ENCODE peak calls at places on chromosome 6, in four cellular contexts. C is A549, H is GM12878, X is upper lobe of left lung. S is an unnamed sample.

GRCh38 chr6:164897523-164898094 is 411.8 kb downstream of the C6orf118 start:
- DNase-seq in C (no peak), X (no peak), H (no peak), S (no peak)

GRCh38 chr6:80197474-80197873 is 91.0 kb downstream of the BCKDHB start:
- DNase-seq in C (no peak), X (peak), H (no peak), S (no peak)

GRCh38 chr6:158649289-158650143 is at the start of gene SYTL3:
- DNase-seq in H (peak), C (no peak), X (peak), S (no peak)

GRCh38 chr6:137258170-137258569 is 39.0 kb upstream of the IFNGR1 start:
- DNase-seq in H (no peak), X (peak), C (no peak), S (no peak)

GRCh38 chr6:11637266-11637665 is 99.7 kb downstream of the TMEM170B start:
- DNase-seq in H (no peak), X (no peak), C (no peak), S (no peak)

GRCh38 chr6:128899651-128900050 is 16.7 kb downstream of the LAMA2 start:
- DNase-seq in C (no peak), X (no peak), H (no peak), S (no peak)

GRCh38 chr6:56938634-56939294 is 16.1 kb upstream of the BEND6 start:
- DNase-seq in C (peak), H (no peak), X (no peak), S (no peak)

GRCh38 chr6:160943997-160944396 is 47.6 kb upstream of the MAP3K4 start:
- DNase-seq in X (no peak), C (no peak), H (no peak), S (no peak)

GRCh38 chr6:66949191-66949661 is 1242.2 kb upstream of the EYS start:
- DNase-seq in H (no peak), C (no peak), X (no peak), S (no peak)

GRCh38 chr6:105798057-105798456 is 288.1 kb upstream of the PRDM1 start:
- DNase-seq in C (no peak), H (no peak), X (no peak), S (peak)

GRCh38 chr6:87617405-87617804 is 27.5 kb downstream of the ORC3 start:
- DNase-seq in C (no peak), X (no peak), H (no peak), S (no peak)

GRCh38 chr6:47743744-47744143 is 38.1 kb upstream of the OPN5 start:
- DNase-seq in C (no peak), H (no peak), X (no peak), S (no peak)

GRCh38 chr6:121925024-121925423 is 474.4 kb upstream of the HSF2 start:
- DNase-seq in X (no peak), C (no peak), H (no peak), S (no peak)

GRCh38 chr6:37714836-37715425 is 17.2 kb upstream of the MDGA1 start:
- DNase-seq in C (no peak), H (no peak), X (no peak), S (no peak)

GRCh38 chr6:44076366-44077200 is 50.7 kb downstream of the MRPL14 start:
- DNase-seq in X (no peak), C (no peak), H (no peak), S (peak)

GRCh38 chr6:4891171-4891570 is 112.7 kb downstream of the RPP40 start:
- DNase-seq in X (no peak), C (no peak), H (no peak), S (no peak)

GRCh38 chr6:97864366-97864765 is 581.4 kb upstream of the MMS22L start:
- DNase-seq in X (no peak), H (no peak), C (no peak), S (no peak)

GRCh38 chr6:143902827-143903226 is 38.6 kb downstream of the ZC2HC1B start:
- DNase-seq in C (no peak), H (no peak), X (no peak), S (no peak)

GRCh38 chr6:39243809-39244208 is 14.5 kb upstream of the KCNK5 start:
- DNase-seq in X (no peak), C (no peak), H (no peak), S (no peak)

GRCh38 chr6:22925920-22926587 is 356.7 kb downstream of the HDGFL1 start:
- DNase-seq in H (no peak), C (no peak), X (no peak), S (no peak)

GRCh38 chr6:19827247-19827646 is 9.9 kb upstream of the ID4 start:
- DNase-seq in X (no peak), H (no peak), C (no peak), S (no peak)

GRCh38 chr6:2104524-2104880 is 140.9 kb downstream of the GMDS start:
- DNase-seq in H (no peak), C (no peak), X (no peak), S (no peak)

GRCh38 chr6:33678932-33679478 is 32.5 kb downstream of the UQCC2 start:
- DNase-seq in X (no peak), C (no peak), H (no peak), S (no peak)

GRCh38 chr6:1461207-1461606 is 71.8 kb downstream of the FOXF2 start:
- DNase-seq in X (no peak), H (peak), C (no peak), S (no peak)

GRCh38 chr6:3267162-3267561 is 8.4 kb downstream of the PSMG4 start:
- DNase-seq in C (no peak), H (no peak), X (peak), S (no peak)

GRCh38 chr6:3270258-3270657 is 11.5 kb downstream of the PSMG4 start:
- DNase-seq in X (peak), H (no peak), C (no peak), S (no peak)

GRCh38 chr6:3271756-3272155 is 13.0 kb downstream of the PSMG4 start:
- DNase-seq in X (no peak), H (no peak), C (no peak), S (no peak)

GRCh38 chr6:3268680-3269079 is 9.9 kb downstream of the PSMG4 start:
- DNase-seq in X (no peak), H (no peak), C (no peak), S (no peak)

DNA sequence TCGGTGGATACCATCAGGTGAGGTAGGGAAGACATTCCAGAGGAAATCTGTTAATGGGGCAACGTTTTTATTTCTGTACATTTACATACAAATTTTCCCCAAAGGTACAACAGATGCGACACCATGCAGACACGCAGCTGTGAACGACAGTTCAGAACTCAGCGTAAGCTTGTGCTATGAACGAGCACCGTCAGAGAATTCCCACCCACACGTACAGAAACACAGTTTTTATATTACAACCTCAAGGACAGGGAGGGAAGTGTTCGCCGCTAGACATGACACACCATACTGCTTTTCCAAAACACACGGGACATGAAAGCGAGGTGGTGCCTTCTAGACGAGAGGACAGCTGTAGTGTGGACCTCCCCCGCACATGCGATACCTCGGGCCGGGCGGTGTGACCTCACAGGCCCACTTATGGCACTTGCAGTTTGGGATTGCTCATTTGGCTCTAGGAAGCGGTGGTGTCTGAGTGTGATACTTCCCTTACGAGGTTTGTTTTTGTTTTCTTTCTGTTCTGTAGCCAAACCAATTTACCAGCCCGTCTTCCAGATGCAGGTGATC is 10.7 kb downstream of the PSMG4 start:
- DNase-seq in C (no peak), X (no peak), H (no peak), S (peak)
- TF ChIP-seq EP300 in C (no peak), X (no peak), H (no peak), S (no peak)

DNA sequence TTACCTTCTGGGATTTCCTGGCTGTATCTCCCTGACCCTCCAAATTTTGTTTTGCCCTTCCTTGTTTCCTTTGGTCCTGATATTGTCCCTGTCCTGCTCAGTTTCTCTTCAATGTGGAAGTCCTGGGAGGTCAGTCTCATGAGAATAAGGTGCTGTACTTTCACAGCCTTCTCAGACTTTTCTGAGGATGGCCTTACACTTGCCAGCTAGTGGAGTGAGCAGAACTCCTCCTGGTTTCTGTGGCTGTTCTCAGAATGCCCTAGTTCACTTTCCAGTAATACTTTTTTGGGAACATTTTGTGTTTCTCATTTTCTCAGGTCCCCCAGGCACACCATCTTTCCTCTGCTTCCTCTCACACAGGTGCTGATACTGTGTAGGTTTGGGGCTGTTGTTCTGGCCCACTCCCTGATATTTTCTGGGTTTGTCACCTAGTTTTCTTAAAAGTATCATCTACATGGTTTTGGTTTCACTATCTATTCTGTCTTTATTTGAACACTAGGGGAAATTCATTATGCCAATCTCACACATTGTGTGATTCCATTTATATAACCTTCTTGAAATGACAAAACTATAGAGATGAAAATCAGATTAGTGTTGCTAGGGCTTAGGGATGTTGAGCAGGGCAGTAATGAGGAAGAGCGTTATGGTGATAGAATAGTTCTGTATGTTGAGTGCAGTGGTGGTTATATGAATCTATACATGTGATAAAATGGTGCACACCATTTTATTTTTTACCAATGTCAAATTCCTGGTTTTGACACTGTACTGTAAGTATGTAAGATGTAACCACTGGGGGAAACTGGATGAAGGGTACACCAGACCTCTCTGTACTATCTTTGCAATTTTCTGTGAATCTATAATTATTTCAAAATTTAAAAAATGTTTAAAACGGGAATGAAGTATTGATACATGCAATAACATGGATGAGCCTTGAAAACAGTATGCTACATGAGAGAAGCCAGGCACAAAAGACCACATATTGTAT is 27.2 kb upstream of the BRPF3 start:
- DNase-seq in C (no peak), H (peak), X (no peak), S (no peak)
- TF ChIP-seq CTCF in C (no peak), H (no peak), X (no peak), S (no peak)

GRCh38 chr6:27867941-27868705 is 44.1 kb downstream of the OR2B2 start:
- DNase-seq in C (no peak), H (no peak), X (no peak), S (no peak)
- H3K4me3 ChIP-seq in C (no peak), H (no peak), X (no peak), S (no peak)

GRCh38 chr6:112626468-112627082 is 279.4 kb downstream of the RFPL4B start:
- DNase-seq in H (no peak), C (no peak), X (no peak), S (no peak)
- TF ChIP-seq EP300 in H (no peak), C (no peak), X (no peak), S (no peak)

S was measured in ovary.